ENCODE peak calls at places on chromosome 13, in ten cellular contexts. S, F, Q, I, P, B, D, L, Y and Z are unnamed samples.

GRCh38 chr13:51811920-51812328 is 8.0 kb upstream of the DHRS12 start:
- DNase-seq in F (no peak), Q (no peak), Y (no peak), P (peak), B (no peak), S (no peak), I (no peak), D (no peak), L (no peak), Z (peak)

GRCh38 chr13:36819064-36819810 is at the start of gene RFXAP:
- DNase-seq in B (peak), Y (peak), D (peak), I (peak), F (peak), S (peak), Q (peak), P (peak), L (peak), Z (peak)

GRCh38 chr13:51802601-51803000 is 1.4 kb downstream of the DHRS12 start:
- DNase-seq in F (no peak), Q (no peak), D (no peak), I (no peak), P (no peak), S (no peak), Y (no peak), B (no peak), L (no peak), Z (no peak)

GRCh38 chr13:91722267-91722884 is 324.0 kb downstream of the GPC5 start:
- DNase-seq in F (peak), D (no peak), S (no peak), B (peak), Y (peak), Q (peak), L (no peak), I (peak), P (no peak), Z (peak)

GRCh38 chr13:99119686-99120085 is 81.0 kb upstream of the UBAC2 start:
- DNase-seq in Y (no peak), Q (no peak), F (no peak), S (no peak), P (no peak), D (no peak), B (no peak), I (no peak), L (no peak), Z (no peak)

GRCh38 chr13:110575322-110576069 is 14.0 kb upstream of the RAB20 start:
- DNase-seq in S (no peak), F (peak), Y (peak), I (peak), Q (no peak), L (no peak), B (no peak), P (peak), D (peak), Z (peak)

GRCh38 chr13:39777527-39778061 is 122.1 kb downstream of the COG6 start:
- DNase-seq in B (peak), Y (peak), S (no peak), P (no peak), L (peak), I (peak), D (no peak), Q (peak), F (peak), Z (peak)

GRCh38 chr13:99313473-99313872 is 6.3 kb upstream of the GPR183 start:
- DNase-seq in F (no peak), L (no peak), P (no peak), I (no peak), Y (peak), Q (peak), D (no peak), B (peak), S (no peak), Z (peak)

GRCh38 chr13:50796463-50796862 is 47.0 kb downstream of the DLEU7 start:
- DNase-seq in B (no peak), L (no peak), Q (no peak), P (no peak), D (no peak), Y (no peak), F (no peak), S (no peak), I (no peak), Z (no peak)

GRCh38 chr13:109999659-110000533 is 213.5 kb upstream of the IRS2 start:
- DNase-seq in I (no peak), D (no peak), Y (peak), L (no peak), P (no peak), S (no peak), B (peak), F (no peak), Q (no peak), Z (no peak)

GRCh38 chr13:24187185-24187584 is 26.7 kb downstream of the SPATA13 start:
- DNase-seq in B (no peak), Y (no peak), D (no peak), F (peak), S (no peak), P (no peak), L (no peak), I (no peak), Q (no peak), Z (peak)

GRCh38 chr13:75796825-75797224 is 160.7 kb downstream of the LMO7 start:
- DNase-seq in B (no peak), I (no peak), F (no peak), S (no peak), Y (no peak), L (no peak), D (no peak), Q (no peak), P (no peak), Z (peak)

GRCh38 chr13:74869846-74870245 is 612.1 kb downstream of the TBC1D4 start:
- DNase-seq in P (no peak), B (no peak), Q (peak), L (no peak), D (no peak), I (no peak), S (no peak), F (peak), Y (no peak), Z (no peak)

GRCh38 chr13:22812793-22813192 is 368.0 kb upstream of the SGCG start:
- DNase-seq in F (no peak), Q (no peak), D (no peak), L (no peak), P (no peak), B (no peak), I (no peak), S (no peak), Y (no peak), Z (no peak)

GRCh38 chr13:101640797-101641400 is 188.4 kb downstream of the ITGBL1 start:
- DNase-seq in B (no peak), Q (peak), Y (no peak), S (no peak), P (no peak), D (no peak), F (peak), I (peak), L (peak), Z (peak)

GRCh38 chr13:46121033-46121432 is 16.2 kb upstream of the CPB2 start:
- DNase-seq in B (no peak), I (no peak), S (no peak), Y (no peak), P (no peak), L (no peak), D (no peak), Q (no peak), F (peak), Z (no peak)

GRCh38 chr13:39273953-39274352 is 235.7 kb downstream of the NHLRC3 start:
- DNase-seq in B (peak), Y (peak), S (no peak), P (no peak), Q (peak), L (no peak), D (no peak), I (peak), F (no peak), Z (peak)

GRCh38 chr13:102597029-102598015 is 536 bp downstream of the TPP2 start:
- DNase-seq in Y (peak), Q (peak), D (peak), F (no peak), I (peak), S (peak), L (no peak), B (peak), P (peak), Z (peak)

GRCh38 chr13:28856284-28856683 is 36.1 kb downstream of the MTUS2 start:
- DNase-seq in D (no peak), S (no peak), I (no peak), Q (no peak), Y (no peak), F (no peak), B (no peak), P (no peak), L (no peak), Z (no peak)

GRCh38 chr13:30907167-30907761 is 1.2 kb downstream of the MEDAG start:
- DNase-seq in I (peak), F (peak), Q (no peak), D (peak), Y (no peak), P (no peak), S (no peak), L (no peak), B (no peak), Z (no peak)

GRCh38 chr13:52371736-52372247 is 34.2 kb downstream of the THSD1 start:
- DNase-seq in B (no peak), I (peak), S (no peak), Y (peak), D (no peak), Q (peak), L (no peak), P (no peak), F (peak), Z (peak)

GRCh38 chr13:99361197-99361596 is 54.0 kb upstream of the GPR183 start:
- DNase-seq in B (no peak), S (no peak), P (no peak), Y (no peak), Q (no peak), L (no peak), D (no peak), I (no peak), F (no peak), Z (no peak)

GRCh38 chr13:77810430-77810829 is 108.2 kb downstream of the EDNRB start:
- DNase-seq in I (peak), B (peak), P (no peak), S (no peak), F (peak), D (no peak), Y (no peak), L (no peak), Q (peak), Z (peak)

GRCh38 chr13:20995245-20995829 is 66.0 kb downstream of the LATS2 start:
- DNase-seq in Q (no peak), L (no peak), I (no peak), D (no peak), B (no peak), Y (no peak), S (no peak), P (no peak), F (no peak), Z (no peak)

GRCh38 chr13:55013051-55013450 is 1984.4 kb downstream of the OLFM4 start:
- DNase-seq in Q (no peak), Y (peak), B (peak), I (no peak), F (no peak), D (no peak), S (no peak), P (no peak), L (no peak), Z (no peak)

GRCh38 chr13:98586400-98587144 is 9.7 kb upstream of the STK24 start:
- DNase-seq in P (no peak), L (no peak), F (no peak), B (no peak), I (no peak), D (no peak), Y (no peak), S (no peak), Q (no peak), Z (no peak)

GRCh38 chr13:35720690-35721554 is 244.4 kb upstream of the MAB21L1 start:
- DNase-seq in I (peak), L (no peak), S (no peak), D (no peak), F (peak), Y (peak), P (no peak), B (peak), Q (peak), Z (peak)

GRCh38 chr13:100361504-100361903 is 227.1 kb downstream of the GGACT start:
- DNase-seq in D (no peak), Y (no peak), F (peak), S (no peak), I (peak), P (no peak), L (no peak), Q (no peak), B (no peak), Z (no peak)